ENCODE peak calls at places on chromosome 18, in five cellular contexts. S is left ventricle myocardium inferior, X is NCI-H1092 treated with DMSO at 0.1 percent for 48 hours, B is NCI-H1105, Q is PC-9. T is an unnamed sample.

GRCh38 chr18:24928479-24928878 is 423.5 kb downstream of the ZNF521 start:
- DNase-seq in S (no peak), Q (no peak), B (no peak), X (no peak), T (peak)

GRCh38 chr18:67421666-67422065 is 94.9 kb downstream of the DSEL start:
- DNase-seq in X (no peak), B (no peak), Q (no peak), S (no peak), T (no peak)

GRCh38 chr18:50099725-50100414 is 95.1 kb downstream of the MYO5B start:
- DNase-seq in X (no peak), S (no peak), B (no peak), Q (no peak), T (no peak)

GRCh38 chr18:49656098-49656591 is 94.3 kb downstream of the LIPG start:
- DNase-seq in B (no peak), S (no peak), Q (peak), X (no peak), T (no peak)

GRCh38 chr18:62389761-62390481 is 64.8 kb downstream of the TNFRSF11A start:
- DNase-seq in B (no peak), Q (peak), X (no peak), S (no peak), T (no peak)

GRCh38 chr18:21439453-21439852 is 161.1 kb downstream of the ESCO1 start:
- DNase-seq in X (no peak), S (no peak), B (no peak), Q (peak), T (no peak)

GRCh38 chr18:21345851-21346250 is 103.8 kb downstream of the GREB1L start:
- DNase-seq in S (no peak), Q (no peak), X (no peak), B (no peak), T (no peak)

GRCh38 chr18:49149011-49149410 is 198.2 kb upstream of the SMAD7 start:
- DNase-seq in B (no peak), X (no peak), S (no peak), Q (no peak), T (peak)

GRCh38 chr18:74951165-74951760 is 257.7 kb downstream of the PTGR3 start:
- DNase-seq in Q (peak), S (no peak), X (peak), B (no peak), T (no peak)